ENCODE peak calls at places on chromosomes 6 and 20, in five cellular contexts. V is neural crest cell, F is spleen, C is mesothelial cell of epicardium, T is AG09309. Z is an unnamed sample.

GRCh38 chr6:12353731-12354130 is 63.6 kb downstream of the EDN1 start:
- DNase-seq in V (no peak), F (no peak), C (no peak), T (no peak), Z (no peak)

GRCh38 chr20:35901678-35902544 is 52.4 kb downstream of the SCAND1 start:
- DNase-seq in V (no peak), F (no peak), C (no peak), T (peak), Z (no peak)

GRCh38 chr6:39816744-39817143 is 24.6 kb downstream of the DAAM2 start:
- DNase-seq in V (no peak), F (no peak), C (no peak), T (no peak), Z (no peak)

GRCh38 chr6:108438918-108439317 is 121.8 kb upstream of the FOXO3 start:
- DNase-seq in V (no peak), F (no peak), C (no peak), T (no peak), Z (no peak)

GRCh38 chr6:143957679-143958274 is 50.3 kb downstream of the PLAGL1 start:
- DNase-seq in V (no peak), F (no peak), C (no peak), T (no peak), Z (no peak)

GRCh38 chr20:48455606-48456360 is 372.0 kb downstream of the PREX1 start:
- DNase-seq in V (peak), F (no peak), C (no peak), T (no peak), Z (no peak)

GRCh38 chr6:13554929-13555333 is 19.5 kb upstream of the SIRT5 start:
- DNase-seq in V (no peak), F (no peak), C (no peak), T (no peak), Z (no peak)

GRCh38 chr20:47032969-47033578 is 138.4 kb downstream of the EYA2 start:
- DNase-seq in V (no peak), F (no peak), C (no peak), T (no peak), Z (no peak)

GRCh38 chr6:147459772-147460171 is 48.7 kb upstream of the SAMD5 start:
- DNase-seq in V (no peak), F (no peak), C (no peak), T (no peak), Z (no peak)

GRCh38 chr6:157811476-157812173 is 11.4 kb upstream of the SNX9 start:
- DNase-seq in V (no peak), F (no peak), C (no peak), T (no peak), Z (no peak)

GRCh38 chr6:54267798-54268197 is 40.4 kb upstream of the TINAG start:
- DNase-seq in V (no peak), F (no peak), C (no peak), T (no peak), Z (no peak)

GRCh38 chr6:83371428-83371827 is 59.4 kb downstream of the ME1 start:
- DNase-seq in V (no peak), F (no peak), C (no peak), T (peak), Z (no peak)

DNA sequence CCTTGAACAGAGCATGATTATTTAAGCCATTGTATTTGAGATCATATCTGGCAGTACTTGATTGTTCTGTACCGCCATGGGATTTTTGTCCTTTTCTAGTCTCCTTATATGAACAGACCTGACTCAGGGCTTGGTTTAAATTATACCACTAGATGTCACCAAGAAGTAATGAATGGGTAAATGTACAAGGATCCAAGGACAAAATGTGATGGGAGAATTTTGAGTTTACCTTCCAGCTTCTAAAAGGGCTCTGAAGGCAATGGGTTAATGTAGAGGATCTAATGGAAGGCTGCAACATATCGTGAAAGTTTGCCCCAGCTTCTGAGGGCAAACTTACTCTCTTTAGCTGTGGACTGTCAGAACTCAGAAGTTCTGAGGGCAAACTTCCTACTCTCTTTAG is 12.0 kb downstream of the RNF8 start:
- DNase-seq in V (no peak), F (no peak), C (no peak), T (no peak), Z (no peak)
- TF ChIP-seq CTCF in V (no peak), F (no peak), C (no peak), T (peak), Z (no peak)

DNA sequence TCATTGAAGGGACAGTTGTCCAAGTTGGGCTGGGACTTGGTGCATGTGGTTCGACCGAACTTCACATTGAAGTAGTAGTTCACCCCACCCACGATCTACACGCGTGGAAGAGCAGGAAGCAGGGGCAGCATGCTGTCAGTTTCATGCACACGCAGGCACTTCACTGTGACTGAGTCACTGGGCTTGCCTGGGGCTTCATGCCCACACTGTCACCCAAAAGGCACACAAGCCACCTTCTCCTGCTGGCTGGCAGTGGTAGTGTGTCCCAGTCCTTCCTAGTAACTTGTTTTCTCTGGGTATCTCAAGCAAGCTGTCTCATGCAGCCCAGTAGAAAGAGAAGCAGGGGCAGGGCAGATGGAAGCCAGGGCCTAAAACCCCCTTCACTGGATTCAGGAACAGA is 2.0 kb downstream of the CST5 start:
- DNase-seq in V (no peak), F (no peak), C (no peak), T (no peak), Z (no peak)
- TF ChIP-seq CTCF in V (no peak), F (no peak), C (no peak), T (no peak), Z (no peak)

DNA sequence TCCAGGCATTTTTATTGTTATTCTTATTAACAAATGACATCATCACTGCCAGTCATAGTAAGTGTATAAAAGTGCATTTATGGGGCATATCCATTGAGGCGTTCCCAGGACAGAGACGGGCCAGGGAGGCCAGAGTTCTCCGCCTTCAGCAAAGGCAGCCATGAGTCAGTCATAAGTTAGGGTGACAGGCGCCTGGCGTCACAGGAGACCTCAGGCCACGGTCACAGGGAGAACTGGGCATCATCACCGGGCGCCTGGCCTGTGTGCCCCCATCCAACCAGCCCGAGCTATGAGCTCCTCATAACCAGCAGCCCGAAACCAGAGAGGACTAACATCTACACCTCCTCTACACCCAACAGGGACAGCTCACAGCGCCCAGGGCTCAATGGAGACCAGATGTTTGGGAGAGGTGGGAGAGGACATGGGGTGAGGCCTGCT is 259.2 kb downstream of the DLL1 start:
- DNase-seq in V (no peak), F (peak), C (peak), T (no peak), Z (no peak)
- TF ChIP-seq CTCF in V (no peak), F (no peak), C (no peak), T (no peak), Z (no peak)

DNA sequence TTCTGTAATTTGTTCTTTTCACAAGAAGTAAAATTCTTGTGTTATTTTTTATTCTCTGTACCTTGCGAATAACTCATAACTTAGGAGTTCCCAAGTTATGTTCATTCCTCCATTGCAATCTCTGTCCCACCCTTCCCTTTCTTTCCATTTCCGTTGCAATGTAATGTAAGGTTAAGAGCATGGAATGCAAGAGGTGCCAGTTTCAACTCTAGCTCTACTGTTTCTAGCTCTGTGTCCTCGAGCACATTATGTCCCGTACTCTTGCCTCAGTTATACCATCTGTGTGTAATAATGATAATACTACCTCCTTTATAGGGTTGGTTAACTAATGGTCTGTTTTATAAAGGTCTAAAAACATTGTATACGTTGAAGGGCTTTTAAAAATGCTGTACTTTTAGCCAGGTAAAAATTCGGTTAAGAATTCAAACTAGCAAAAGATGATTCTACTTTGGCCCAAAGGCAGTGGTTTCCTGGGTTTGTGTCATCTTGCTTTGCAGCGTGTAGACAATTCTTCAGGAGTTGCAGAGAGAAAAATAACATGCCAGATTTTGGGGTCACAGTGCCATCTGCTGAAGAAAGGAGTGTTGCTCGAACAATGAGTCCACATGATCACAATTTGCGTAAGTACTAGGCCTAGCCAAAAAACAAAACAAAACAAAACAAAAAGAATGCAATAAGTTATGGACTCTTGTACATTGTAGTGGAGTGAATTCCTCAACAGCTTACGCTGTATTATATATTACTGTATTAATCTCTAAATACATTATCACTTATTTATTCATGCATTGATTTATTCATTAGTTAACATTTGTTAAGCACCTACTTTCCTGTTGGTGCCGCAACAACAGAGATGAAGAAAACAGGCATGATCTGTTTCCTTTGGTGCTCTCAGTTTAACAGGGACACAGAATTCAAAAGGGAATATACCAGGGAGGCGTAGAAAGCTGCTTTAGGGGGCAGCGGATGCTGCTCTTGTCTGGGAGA is 10.0 kb upstream of the PFDN4 start:
- DNase-seq in V (no peak), F (no peak), C (no peak), T (peak), Z (no peak)
- TF ChIP-seq CTCF in V (peak), F (no peak), C (no peak), T (peak), Z (no peak)